ENCODE peak calls at places on chromosomes 3 and 15, in five cellular contexts. One of them, this sample, is unnamed.

GRCh38 chr3:151218136-151218535 is 15.1 kb upstream of the GPR171 start:
- DNase-seq in GM12878: no peak
- DNase-seq in breast epithelium: no peak
- DNase-seq in lower lobe of right lung: no peak
- DNase-seq in tibial nerve: no peak
- DNase-seq in this sample: no peak

GRCh38 chr3:11642455-11643162 is 1.1 kb downstream of the VGLL4 start:
- DNase-seq in GM12878: peak; percentile 73
- DNase-seq in breast epithelium: peak; percentile 58
- DNase-seq in lower lobe of right lung: peak; percentile 82
- DNase-seq in tibial nerve: peak; percentile 68
- DNase-seq in this sample: peak; percentile 94

GRCh38 chr15:53437985-53438841 is 321.2 kb downstream of the WDR72 start:
- DNase-seq in GM12878: no peak
- DNase-seq in breast epithelium: no peak
- DNase-seq in lower lobe of right lung: no peak
- DNase-seq in tibial nerve: no peak
- DNase-seq in this sample: no peak

GRCh38 chr3:29363110-29363509 is 82.2 kb downstream of the RBMS3 start:
- DNase-seq in GM12878: no peak
- DNase-seq in breast epithelium: no peak
- DNase-seq in lower lobe of right lung: no peak
- DNase-seq in tibial nerve: no peak
- DNase-seq in this sample: no peak

GRCh38 chr3:156321934-156322333 is 201.6 kb downstream of the KCNAB1 start:
- DNase-seq in GM12878: no peak
- DNase-seq in breast epithelium: no peak
- DNase-seq in lower lobe of right lung: no peak
- DNase-seq in tibial nerve: no peak
- DNase-seq in this sample: no peak

GRCh38 chr3:122415104-122415744 is 638 bp downstream of the WDR5B start:
- DNase-seq in GM12878: peak; percentile 39
- DNase-seq in breast epithelium: peak; percentile 44
- DNase-seq in lower lobe of right lung: no peak
- DNase-seq in tibial nerve: no peak
- DNase-seq in this sample: no peak

GRCh38 chr15:60208708-60209107 is 189.1 kb downstream of the ANXA2 start:
- DNase-seq in GM12878: no peak
- DNase-seq in breast epithelium: no peak
- DNase-seq in lower lobe of right lung: no peak
- DNase-seq in tibial nerve: no peak
- DNase-seq in this sample: no peak

GRCh38 chr3:65836047-65836446 is 202.7 kb downstream of the MAGI1 start:
- DNase-seq in GM12878: no peak
- DNase-seq in breast epithelium: no peak
- DNase-seq in lower lobe of right lung: no peak
- DNase-seq in tibial nerve: no peak
- DNase-seq in this sample: no peak

GRCh38 chr3:161272524-161272923 is 51.4 kb downstream of the NMD3 start:
- DNase-seq in GM12878: no peak
- DNase-seq in breast epithelium: no peak
- DNase-seq in lower lobe of right lung: no peak
- DNase-seq in tibial nerve: no peak
- DNase-seq in this sample: no peak

GRCh38 chr15:43998607-43999006 is 171.8 kb downstream of the WDR76 start:
- DNase-seq in GM12878: no peak
- DNase-seq in breast epithelium: no peak
- DNase-seq in lower lobe of right lung: no peak
- DNase-seq in tibial nerve: no peak
- DNase-seq in this sample: peak; percentile 70

GRCh38 chr3:122929576-122930365 is 97.8 kb downstream of the SEMA5B start:
- DNase-seq in GM12878: no peak
- DNase-seq in breast epithelium: no peak
- DNase-seq in lower lobe of right lung: no peak
- DNase-seq in tibial nerve: no peak
- DNase-seq in this sample: no peak

GRCh38 chr15:55694652-55695150 is 48.3 kb downstream of the PRTG start:
- DNase-seq in GM12878: peak; percentile 48
- DNase-seq in breast epithelium: no peak
- DNase-seq in lower lobe of right lung: no peak
- DNase-seq in tibial nerve: no peak
- DNase-seq in this sample: no peak

GRCh38 chr3:57100046-57100695 is 39.7 kb downstream of the SPATA12 start:
- DNase-seq in GM12878: peak; percentile 16
- DNase-seq in breast epithelium: peak; percentile 60
- DNase-seq in lower lobe of right lung: no peak
- DNase-seq in tibial nerve: peak; percentile 63
- DNase-seq in this sample: peak; percentile 62

GRCh38 chr3:133393204-133393603 is 6.7 kb upstream of the BFSP2 start:
- DNase-seq in GM12878: no peak
- DNase-seq in breast epithelium: peak; percentile 78
- DNase-seq in lower lobe of right lung: no peak
- DNase-seq in tibial nerve: no peak
- DNase-seq in this sample: no peak

GRCh38 chr3:64685331-64685799 is 2.4 kb downstream of the ADAMTS9 start:
- DNase-seq in GM12878: no peak
- DNase-seq in breast epithelium: no peak
- DNase-seq in lower lobe of right lung: peak; percentile 56
- DNase-seq in tibial nerve: no peak
- DNase-seq in this sample: peak; percentile 75

GRCh38 chr15:26841941-26842340 is 24.9 kb upstream of the GABRA5 start:
- DNase-seq in GM12878: no peak
- DNase-seq in breast epithelium: no peak
- DNase-seq in lower lobe of right lung: no peak
- DNase-seq in tibial nerve: no peak
- DNase-seq in this sample: no peak

GRCh38 chr15:80743189-80743833 is 35.9 kb upstream of the CEMIP start:
- DNase-seq in GM12878: no peak
- DNase-seq in breast epithelium: peak; percentile 21
- DNase-seq in lower lobe of right lung: no peak
- DNase-seq in tibial nerve: no peak
- DNase-seq in this sample: no peak

GRCh38 chr3:183818041-183818620 is 7.2 kb downstream of the MAP6D1 start:
- DNase-seq in GM12878: no peak
- DNase-seq in breast epithelium: no peak
- DNase-seq in lower lobe of right lung: no peak
- DNase-seq in tibial nerve: no peak
- DNase-seq in this sample: no peak

GRCh38 chr15:77329202-77329601 is 90.7 kb downstream of the PEAK1 start:
- DNase-seq in GM12878: no peak
- DNase-seq in breast epithelium: no peak
- DNase-seq in lower lobe of right lung: no peak
- DNase-seq in tibial nerve: no peak
- DNase-seq in this sample: no peak

GRCh38 chr15:49040151-49040550 is 6.1 kb downstream of the SECISBP2L start:
- DNase-seq in GM12878: no peak
- DNase-seq in breast epithelium: no peak
- DNase-seq in lower lobe of right lung: no peak
- DNase-seq in tibial nerve: no peak
- DNase-seq in this sample: no peak

GRCh38 chr15:60417112-60417511 is 19.3 kb upstream of the ANXA2 start:
- DNase-seq in GM12878: no peak
- DNase-seq in breast epithelium: no peak
- DNase-seq in lower lobe of right lung: no peak
- DNase-seq in tibial nerve: no peak
- DNase-seq in this sample: no peak

GRCh38 chr3:189630667-189631372 is 369 bp upstream of the TP63 start:
- DNase-seq in GM12878: peak; percentile 73
- DNase-seq in breast epithelium: no peak
- DNase-seq in lower lobe of right lung: no peak
- DNase-seq in tibial nerve: no peak
- DNase-seq in this sample: no peak
- H3K4me3 ChIP-seq in GM12878: peak overlapping the region; percentile 65
- H3K4me3 ChIP-seq in breast epithelium: no peak overlapping the region
- H3K4me3 ChIP-seq in lower lobe of right lung: peak overlapping the region; percentile 9
- H3K4me3 ChIP-seq in tibial nerve: peak overlapping the region; percentile 10
- H3K4me3 ChIP-seq in this sample: peak overlapping the region; percentile 66

GRCh38 chr3:52520716-52521487 is 12.8 kb downstream of the NT5DC2 start:
- DNase-seq in GM12878: no peak
- DNase-seq in breast epithelium: no peak
- DNase-seq in lower lobe of right lung: peak; percentile 36
- DNase-seq in tibial nerve: no peak
- DNase-seq in this sample: peak; percentile 23

GRCh38 chr3:52521488-52521824 is 12.2 kb downstream of the NT5DC2 start:
- DNase-seq in GM12878: no peak
- DNase-seq in breast epithelium: no peak
- DNase-seq in lower lobe of right lung: peak; percentile 41
- DNase-seq in tibial nerve: no peak
- DNase-seq in this sample: peak; percentile 34

GRCh38 chr3:52522651-52523251 is 10.9 kb downstream of the NT5DC2 start:
- DNase-seq in GM12878: no peak
- DNase-seq in breast epithelium: no peak
- DNase-seq in lower lobe of right lung: peak; percentile 37
- DNase-seq in tibial nerve: no peak
- DNase-seq in this sample: peak; percentile 54

GRCh38 chr3:52523386-52524257 is 10.0 kb downstream of the NT5DC2 start:
- DNase-seq in GM12878: no peak
- DNase-seq in breast epithelium: no peak
- DNase-seq in lower lobe of right lung: peak; percentile 45
- DNase-seq in tibial nerve: peak; percentile 11
- DNase-seq in this sample: peak; percentile 44

DNA sequence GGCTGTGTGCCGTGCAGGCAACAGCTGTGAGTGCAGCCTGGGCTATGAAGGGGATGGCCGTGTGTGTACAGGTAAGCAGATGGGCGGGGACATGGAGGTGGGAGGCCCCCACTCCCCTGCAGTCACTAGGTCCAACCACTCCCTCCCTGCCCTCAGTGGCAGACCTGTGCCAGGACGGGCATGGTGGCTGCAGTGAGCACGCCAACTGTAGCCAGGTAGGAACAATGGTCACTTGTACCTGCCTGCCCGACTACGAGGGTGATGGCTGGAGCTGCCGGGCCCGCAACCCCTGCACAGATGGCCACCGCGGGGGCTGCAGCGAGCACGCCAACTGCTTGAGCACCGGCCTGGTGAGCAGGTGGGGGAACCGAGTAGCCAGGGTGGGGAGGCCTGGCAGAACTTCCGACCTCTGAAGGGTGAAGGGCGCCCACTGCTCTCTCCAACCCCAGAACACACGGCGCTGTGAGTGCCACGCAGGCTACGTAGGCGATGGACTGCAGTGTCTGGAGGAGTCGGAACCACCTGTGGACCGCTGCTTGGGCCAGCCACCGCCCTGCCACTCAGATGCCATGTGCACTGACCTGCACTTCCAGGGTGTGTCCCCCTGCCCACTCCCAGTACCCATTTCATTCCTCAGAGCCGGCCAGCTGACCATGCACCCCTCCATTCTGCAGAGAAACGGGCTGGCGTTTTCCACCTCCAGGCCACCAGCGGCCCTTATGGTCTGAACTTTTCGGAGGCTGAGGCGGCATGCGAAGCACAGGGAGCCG is 11.6 kb downstream of the NT5DC2 start:
- DNase-seq in GM12878: no peak
- DNase-seq in breast epithelium: no peak
- DNase-seq in lower lobe of right lung: peak; percentile 42
- DNase-seq in tibial nerve: no peak
- DNase-seq in this sample: peak; percentile 54
- H3K4me1 ChIP-seq in GM12878: no peaks in the 10 kb centered on the region
- H3K4me1 ChIP-seq in breast epithelium: peaks cover 3% of the 10 kb centered on the region
- H3K4me1 ChIP-seq in lower lobe of right lung: peaks cover 29% of the 10 kb centered on the region
- H3K4me1 ChIP-seq in tibial nerve: peaks cover 10% of the 10 kb centered on the region
- H3K4me1 ChIP-seq in this sample: peaks cover 19% of the 10 kb centered on the region

DNA sequence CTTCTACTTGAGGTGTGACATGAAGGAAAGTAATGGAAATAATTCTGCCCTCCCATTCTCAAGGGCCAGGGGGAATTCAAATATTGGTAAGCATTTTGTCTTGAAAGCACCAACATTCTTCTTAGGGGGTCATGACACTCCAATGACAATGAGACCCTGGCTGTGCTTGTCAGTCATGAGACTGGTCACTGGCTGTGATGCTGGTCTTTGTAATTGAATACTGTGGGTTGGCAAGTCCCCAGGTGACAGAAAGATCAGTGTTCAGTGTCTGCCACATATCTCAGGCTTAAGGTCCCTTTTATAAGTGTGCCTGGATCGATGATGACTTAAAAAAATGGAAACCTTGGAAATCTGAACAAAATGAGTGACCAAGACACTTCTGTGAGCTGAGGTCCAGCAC is 151.4 kb downstream of the SNRPN start:
- DNase-seq in GM12878: no peak
- DNase-seq in breast epithelium: no peak
- DNase-seq in lower lobe of right lung: no peak
- DNase-seq in tibial nerve: no peak
- DNase-seq in this sample: no peak
- H3K9me3 ChIP-seq in GM12878: no peaks in the 10 kb centered on the region
- H3K9me3 ChIP-seq in breast epithelium: peaks cover 24% of the 10 kb centered on the region
- H3K9me3 ChIP-seq in lower lobe of right lung: peaks cover 79% of the 10 kb centered on the region
- H3K9me3 ChIP-seq in tibial nerve: peaks cover 48% of the 10 kb centered on the region
- H3K9me3 ChIP-seq in this sample: peaks cover 12% of the 10 kb centered on the region

DNA sequence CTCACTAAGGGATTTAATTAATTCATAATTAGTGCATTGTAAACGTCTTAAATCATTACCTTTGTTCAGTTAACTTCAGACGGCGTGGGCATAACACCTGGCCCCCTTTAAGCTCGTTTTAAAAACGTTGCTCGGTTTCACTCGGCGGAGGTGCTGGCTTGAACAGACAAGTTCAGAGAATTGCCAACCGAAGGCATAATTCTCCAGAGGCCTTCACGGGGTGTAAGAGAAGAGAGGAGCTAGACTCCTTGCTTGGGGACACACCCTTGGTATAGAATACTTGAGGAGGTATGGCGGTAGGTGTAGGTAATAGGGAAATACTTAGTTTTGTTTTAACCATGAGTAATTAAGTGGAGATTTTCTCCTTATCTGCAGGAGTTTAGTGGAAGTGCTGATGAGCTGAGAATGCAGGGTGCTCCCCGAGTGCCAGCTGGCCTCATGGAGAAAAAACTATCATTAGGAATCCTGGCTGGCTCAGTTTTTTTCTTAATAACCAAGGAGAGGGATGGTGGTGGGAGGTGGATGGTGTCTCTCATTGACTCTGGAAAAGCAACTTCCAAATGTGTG is 947 bp downstream of the FBXL2 start:
- DNase-seq in GM12878: no peak
- DNase-seq in breast epithelium: no peak
- DNase-seq in lower lobe of right lung: no peak
- DNase-seq in tibial nerve: no peak
- DNase-seq in this sample: no peak
- H3K4me3 ChIP-seq in GM12878: no peak overlapping the region
- H3K4me3 ChIP-seq in breast epithelium: peak overlapping the region; percentile 98
- H3K4me3 ChIP-seq in lower lobe of right lung: peak overlapping the region; percentile 70
- H3K4me3 ChIP-seq in tibial nerve: peak overlapping the region; percentile 84
- H3K4me3 ChIP-seq in this sample: peak overlapping the region; percentile 85

GRCh38 chr3:170737763-170738162 is 132.2 kb downstream of the RPL22L1 start:
- DNase-seq in GM12878: no peak
- DNase-seq in breast epithelium: no peak
- DNase-seq in lower lobe of right lung: no peak
- DNase-seq in tibial nerve: no peak
- DNase-seq in this sample: no peak
- H3K4me1 ChIP-seq in GM12878: no peaks in the 10 kb centered on the region
- H3K4me1 ChIP-seq in breast epithelium: no peaks in the 10 kb centered on the region
- H3K4me1 ChIP-seq in lower lobe of right lung: no peaks in the 10 kb centered on the region
- H3K4me1 ChIP-seq in tibial nerve: peaks cover 4% of the 10 kb centered on the region
- H3K4me1 ChIP-seq in this sample: peaks cover 2% of the 10 kb centered on the region

GRCh38 chr3:191070201-191070600 is 128.8 kb upstream of the OSTN start:
- DNase-seq in GM12878: no peak
- DNase-seq in breast epithelium: no peak
- DNase-seq in lower lobe of right lung: no peak
- DNase-seq in tibial nerve: no peak
- DNase-seq in this sample: no peak
- H3K9me3 ChIP-seq in GM12878: no peaks in the 10 kb centered on the region
- H3K9me3 ChIP-seq in breast epithelium: no peaks in the 10 kb centered on the region
- H3K9me3 ChIP-seq in lower lobe of right lung: no peaks in the 10 kb centered on the region
- H3K9me3 ChIP-seq in tibial nerve: no peaks in the 10 kb centered on the region
- H3K9me3 ChIP-seq in this sample: no peaks in the 10 kb centered on the region

This sample was measured in right cardiac atrium.